ENCODE peak calls at places on chromosomes 1 and 21, in five cellular contexts. I, Y, J, O and C are unnamed samples.

GRCh38 chr21:19256934-19257660 is 853.5 kb upstream of the TMPRSS15 start:
- ATAC-seq in I (no peak), Y (peak; percentile 36), J (no peak), O (no peak), C (no peak)

GRCh38 chr1:151540982-151541377 is 871 bp downstream of the TUFT1 start:
- ATAC-seq in Y (no peak), J (no peak), O (peak; percentile 6), I (no peak), C (peak; percentile 17)

GRCh38 chr1:231467986-231468385 is 45.9 kb upstream of the EGLN1 start:
- ATAC-seq in J (no peak), O (no peak), I (no peak), Y (no peak), C (no peak)

GRCh38 chr1:172971241-172971640 is 79.5 kb downstream of the TNFSF18 start:
- ATAC-seq in J (no peak), O (no peak), I (no peak), Y (no peak), C (peak; percentile 50)

GRCh38 chr1:213983589-213984386 is 4.0 kb upstream of the PROX1 start:
- ATAC-seq in O (no peak), Y (no peak), I (no peak), J (no peak), C (no peak)

GRCh38 chr1:208157769-208158168 is 86.4 kb downstream of the PLXNA2 start:
- ATAC-seq in O (no peak), J (no peak), Y (no peak), I (no peak), C (no peak)

GRCh38 chr1:12435639-12436344 is 182.2 kb downstream of the DHRS3 start:
- ATAC-seq in J (peak; percentile 68), I (no peak), Y (peak; percentile 85), O (no peak), C (no peak)

GRCh38 chr1:21652101-21652936 is 16.8 kb downstream of the RAP1GAP start:
- ATAC-seq in J (no peak), Y (peak; percentile 37), O (peak; percentile 6), I (no peak), C (no peak)

GRCh38 chr1:108152782-108153222 is 47.3 kb downstream of the SLC25A24 start:
- ATAC-seq in I (no peak), O (no peak), Y (peak; percentile 89), J (no peak), C (no peak)

GRCh38 chr1:58896211-58897183 is 112.7 kb upstream of the JUN start:
- ATAC-seq in O (peak; percentile 18), Y (no peak), I (peak; percentile 63), J (no peak), C (peak; percentile 35)

GRCh38 chr21:17406202-17406601 is 106.6 kb upstream of the CXADR start:
- ATAC-seq in Y (no peak), I (no peak), J (no peak), O (no peak), C (no peak)

GRCh38 chr1:153728305-153729066 is 636 bp downstream of the INTS3 start:
- ATAC-seq in O (no peak), J (peak; percentile 9), I (no peak), Y (no peak), C (peak; percentile 20)

GRCh38 chr1:46927249-46927835 is 13.9 kb downstream of the CYP4A11 start:
- ATAC-seq in O (no peak), J (no peak), Y (no peak), I (no peak), C (no peak)

GRCh38 chr21:38470762-38471161 is 27.5 kb downstream of the ERG start:
- ATAC-seq in I (no peak), Y (no peak), J (no peak), O (no peak), C (peak; percentile 86)

GRCh38 chr21:44919111-44919912 is 1.4 kb downstream of the ITGB2 start:
- ATAC-seq in J (no peak), Y (peak; percentile 4), I (no peak), O (no peak), C (no peak)

GRCh38 chr1:243483084-243483845 is 227.4 kb downstream of the SDCCAG8 start:
- ATAC-seq in Y (peak; percentile 35), J (peak; percentile 63), O (no peak), I (peak; percentile 59), C (no peak)

GRCh38 chr21:27818847-27819246 is 852.0 kb upstream of the ADAMTS5 start:
- ATAC-seq in I (no peak), J (no peak), O (no peak), Y (no peak), C (no peak)

GRCh38 chr1:226637147-226637935 is 88.8 kb downstream of the STUM start:
- ATAC-seq in O (no peak), I (no peak), J (no peak), Y (no peak), C (no peak)

GRCh38 chr1:51058863-51059262 is 43.2 kb upstream of the C1orf185 start:
- ATAC-seq in O (peak; percentile 84), J (no peak), Y (no peak), I (peak; percentile 45), C (no peak)

GRCh38 chr1:228185641-228185965 is 20.0 kb downstream of the IBA57 start:
- ATAC-seq in Y (no peak), O (no peak), I (peak; percentile 56), J (peak; percentile 86), C (no peak)

GRCh38 chr1:237911911-237912310 is 21.2 kb upstream of the ZP4 start:
- ATAC-seq in J (no peak), O (no peak), I (no peak), Y (no peak), C (no peak)

GRCh38 chr1:159421821-159422220 is 10.2 kb upstream of the OR10J4 start:
- ATAC-seq in I (no peak), Y (no peak), O (no peak), J (no peak), C (peak; percentile 33)

GRCh38 chr1:233614743-233615521 is 1.0 kb downstream of the KCNK1 start:
- ATAC-seq in Y (no peak), I (no peak), J (no peak), O (no peak), C (peak; percentile 7)

GRCh38 chr1:13913396-13913795 is 213.4 kb downstream of the PRDM2 start:
- ATAC-seq in Y (no peak), O (no peak), J (no peak), I (no peak), C (no peak)

GRCh38 chr1:228256626-228257375 is 49.0 kb downstream of the OBSCN start:
- ATAC-seq in J (no peak), Y (no peak), I (no peak), O (no peak), C (no peak)

GRCh38 chr1:82091729-82092128 is 291.0 kb downstream of the ADGRL2 start:
- ATAC-seq in I (no peak), J (no peak), Y (no peak), O (no peak), C (no peak)

GRCh38 chr1:71089536-71090270 is 8.9 kb upstream of the ZRANB2 start:
- ATAC-seq in Y (no peak), J (no peak), I (no peak), O (no peak), C (peak; percentile 73)

GRCh38 chr1:212269306-212269705 is 15.9 kb upstream of the PPP2R5A start:
- ATAC-seq in Y (no peak), O (no peak), I (no peak), J (no peak), C (peak; percentile 64)

GRCh38 chr1:113541108-113541507 is 150.8 kb downstream of the MAGI3 start:
- ATAC-seq in Y (no peak), O (no peak), J (no peak), I (no peak), C (no peak)

GRCh38 chr1:47722101-47722500 is 275.1 kb downstream of the TRABD2B start:
- ATAC-seq in Y (no peak), J (no peak), O (no peak), I (no peak), C (no peak)

GRCh38 chr1:230350208-230350921 is 75.8 kb downstream of the PGBD5 start:
- ATAC-seq in J (no peak), O (no peak), I (no peak), Y (no peak), C (no peak)

GRCh38 chr1:30966690-30967369 is 58.3 kb upstream of the SDC3 start:
- ATAC-seq in J (no peak), Y (no peak), O (no peak), I (no peak), C (peak; percentile 80)

GRCh38 chr1:86618358-86618757 is 71.5 kb downstream of the CLCA4 start:
- ATAC-seq in O (no peak), Y (no peak), I (no peak), J (no peak), C (no peak)

GRCh38 chr1:28297826-28298225 is 31.0 kb upstream of the MED18 start:
- ATAC-seq in O (no peak), J (peak; percentile 42), Y (no peak), I (no peak), C (no peak)

GRCh38 chr1:8025671-8026144 is 401 bp downstream of the ERRFI1 start:
- ATAC-seq in O (no peak), Y (no peak), I (no peak), J (peak; percentile 35), C (no peak)